ENCODE peak calls at places on chromosomes 5 and 9, in four cellular contexts. Q is lung, U is fibroblast of mammary gland, N is HAP-1. C is an unnamed sample.

GRCh38 chr5:35819026-35819425 is 37.7 kb upstream of the IL7R start:
- DNase-seq in Q (no peak), U (no peak), N (no peak), C (no peak)

GRCh38 chr5:79636981-79637733 is 24.9 kb downstream of the TENT2 start:
- DNase-seq in Q (no peak), U (peak), N (no peak), C (no peak)

GRCh38 chr5:1745190-1745805 is 54.3 kb downstream of the MRPL36 start:
- DNase-seq in Q (no peak), U (no peak), N (no peak), C (no peak)

GRCh38 chr9:131319486-131319885 is 30.0 kb downstream of the PLPP7 start:
- DNase-seq in Q (no peak), U (no peak), N (no peak), C (no peak)

GRCh38 chr5:179974281-179974945 is 66.7 kb upstream of the TBC1D9B start:
- DNase-seq in Q (no peak), U (no peak), N (no peak), C (no peak)

GRCh38 chr5:52799358-52799982 is 11.8 kb downstream of the ITGA1 start:
- DNase-seq in Q (peak), U (peak), N (peak), C (peak)

GRCh38 chr5:171477101-171477500 is 57.7 kb downstream of the FGF18 start:
- DNase-seq in Q (no peak), U (no peak), N (no peak), C (no peak)

GRCh38 chr9:87882627-87883026 is at the start of gene SPATA31E1:
- DNase-seq in Q (no peak), U (peak), N (no peak), C (no peak)

GRCh38 chr5:55356896-55357295 is 49.1 kb downstream of the MTREX start:
- DNase-seq in Q (no peak), U (no peak), N (no peak), C (no peak)

GRCh38 chr9:129381481-129381957 is 203.5 kb upstream of the IER5L start:
- DNase-seq in Q (no peak), U (no peak), N (no peak), C (no peak)

GRCh38 chr9:100472268-100472667 is 681 bp upstream of the TMEFF1 start:
- DNase-seq in Q (no peak), U (no peak), N (no peak), C (no peak)
- H3K4me3 ChIP-seq in Q (no peak), U (peak), N (peak), C (no peak)

GRCh38 chr5:95624368-95624767 is 4.5 kb downstream of the GPR150 start:
- DNase-seq in Q (no peak), U (no peak), N (no peak), C (no peak)

GRCh38 chr5:95620030-95620869 is at the start of gene GPR150:
- DNase-seq in Q (peak), U (peak), N (no peak), C (no peak)

GRCh38 chr5:95620870-95621838 is 1.3 kb downstream of the GPR150 start:
- DNase-seq in Q (no peak), U (no peak), N (no peak), C (no peak)

GRCh38 chr5:95623706-95624105 is 3.8 kb downstream of the GPR150 start:
- DNase-seq in Q (no peak), U (no peak), N (no peak), C (no peak)

GRCh38 chr5:95621839-95622629 is 2.1 kb downstream of the GPR150 start:
- DNase-seq in Q (no peak), U (no peak), N (no peak), C (no peak)
- H3K4me3 ChIP-seq in Q (no peak), U (no peak), N (no peak), C (no peak)

GRCh38 chr5:71904852-71905251 is 185.8 kb downstream of the CARTPT start:
- DNase-seq in Q (no peak), U (no peak), N (no peak), C (no peak)
- H3K4me3 ChIP-seq in Q (no peak), U (no peak), N (no peak), C (no peak)

DNA sequence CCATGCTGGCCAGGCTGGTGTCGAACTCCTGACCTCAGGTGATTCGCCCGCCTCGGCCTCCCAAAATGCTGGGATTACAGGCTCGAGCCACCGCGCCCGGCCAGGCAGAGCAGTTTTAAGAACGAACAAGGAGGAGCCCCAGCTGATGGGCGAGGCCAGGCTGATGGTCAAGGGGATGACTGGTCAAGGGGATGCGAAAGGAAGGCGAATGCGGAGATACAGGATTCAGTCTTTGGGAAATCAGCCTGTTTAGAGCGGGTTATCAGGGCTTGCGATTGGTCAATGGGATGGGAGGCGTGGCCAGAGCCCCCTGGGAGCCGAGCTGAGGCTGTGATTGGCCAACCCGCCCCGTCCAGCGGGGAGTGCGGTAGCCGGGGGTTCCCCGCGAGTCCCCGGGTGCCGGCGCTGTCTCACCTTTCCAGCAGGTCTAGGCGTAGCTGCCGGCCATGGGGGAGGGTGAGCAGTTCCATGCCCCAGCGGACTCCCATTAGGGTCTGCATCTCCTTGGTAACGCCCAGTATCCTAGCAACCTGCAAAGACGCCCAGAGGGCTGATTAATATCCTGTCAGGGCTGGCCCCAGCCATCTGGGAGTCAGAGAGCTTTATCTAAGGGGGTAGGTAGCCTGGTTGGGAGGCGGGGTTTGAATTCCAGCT is 7.5 kb upstream of the TOR2A start:
- DNase-seq in Q (no peak), U (peak), N (no peak), C (peak)
- H3K4me3 ChIP-seq in Q (no peak), U (peak), N (no peak), C (peak)